ENCODE peak calls at places on chromosome 1, in nine cellular contexts. One of them, this sample, is unnamed.

GRCh38 chr1:198943484-198943883 is 304.6 kb downstream of the PTPRC start:
- DNase-seq in psoas muscle: no peak
- DNase-seq in heart right ventricle: no peak
- DNase-seq in breast epithelium: no peak
- DNase-seq in CD4-positive, alpha-beta memory T cell: no peak
- DNase-seq in prostate gland: no peak
- DNase-seq in choroid plexus epithelial cell: no peak
- DNase-seq in right lobe of liver: no peak
- DNase-seq in fibroblast of pulmonary artery: no peak
- DNase-seq in this sample: no peak

GRCh38 chr1:85583355-85584263 is 3.0 kb downstream of the CCN1 start:
- DNase-seq in psoas muscle: no peak
- DNase-seq in heart right ventricle: no peak
- DNase-seq in breast epithelium: no peak
- DNase-seq in CD4-positive, alpha-beta memory T cell: no peak
- DNase-seq in prostate gland: no peak
- DNase-seq in choroid plexus epithelial cell: peak
- DNase-seq in right lobe of liver: no peak
- DNase-seq in fibroblast of pulmonary artery: peak
- DNase-seq in this sample: no peak

GRCh38 chr1:212212901-212213300 is 72.3 kb upstream of the PPP2R5A start:
- DNase-seq in psoas muscle: no peak
- DNase-seq in heart right ventricle: no peak
- DNase-seq in breast epithelium: no peak
- DNase-seq in CD4-positive, alpha-beta memory T cell: no peak
- DNase-seq in prostate gland: no peak
- DNase-seq in choroid plexus epithelial cell: no peak
- DNase-seq in right lobe of liver: no peak
- DNase-seq in fibroblast of pulmonary artery: no peak
- DNase-seq in this sample: no peak

GRCh38 chr1:236078988-236079387 is 14.1 kb upstream of the NID1 start:
- DNase-seq in psoas muscle: no peak
- DNase-seq in heart right ventricle: no peak
- DNase-seq in breast epithelium: no peak
- DNase-seq in CD4-positive, alpha-beta memory T cell: no peak
- DNase-seq in prostate gland: no peak
- DNase-seq in choroid plexus epithelial cell: peak
- DNase-seq in right lobe of liver: no peak
- DNase-seq in fibroblast of pulmonary artery: no peak
- DNase-seq in this sample: no peak

GRCh38 chr1:225711236-225711937 is 58.5 kb upstream of the ENAH start:
- DNase-seq in psoas muscle: no peak
- DNase-seq in heart right ventricle: no peak
- DNase-seq in breast epithelium: no peak
- DNase-seq in CD4-positive, alpha-beta memory T cell: no peak
- DNase-seq in prostate gland: no peak
- DNase-seq in choroid plexus epithelial cell: no peak
- DNase-seq in right lobe of liver: no peak
- DNase-seq in fibroblast of pulmonary artery: no peak
- DNase-seq in this sample: no peak

GRCh38 chr1:36199934-36200741 is 24.1 kb upstream of the THRAP3 start:
- DNase-seq in psoas muscle: no peak
- DNase-seq in heart right ventricle: no peak
- DNase-seq in breast epithelium: peak
- DNase-seq in CD4-positive, alpha-beta memory T cell: no peak
- DNase-seq in prostate gland: peak
- DNase-seq in choroid plexus epithelial cell: peak
- DNase-seq in right lobe of liver: no peak
- DNase-seq in fibroblast of pulmonary artery: peak
- DNase-seq in this sample: no peak

GRCh38 chr1:88883156-88883555 is 8.2 kb downstream of the GTF2B start:
- DNase-seq in psoas muscle: no peak
- DNase-seq in heart right ventricle: no peak
- DNase-seq in breast epithelium: no peak
- DNase-seq in CD4-positive, alpha-beta memory T cell: no peak
- DNase-seq in prostate gland: no peak
- DNase-seq in choroid plexus epithelial cell: no peak
- DNase-seq in right lobe of liver: no peak
- DNase-seq in fibroblast of pulmonary artery: no peak
- DNase-seq in this sample: no peak

GRCh38 chr1:9062846-9063245 is 6.6 kb downstream of the SLC2A5 start:
- DNase-seq in psoas muscle: no peak
- DNase-seq in heart right ventricle: no peak
- DNase-seq in breast epithelium: no peak
- DNase-seq in CD4-positive, alpha-beta memory T cell: no peak
- DNase-seq in prostate gland: no peak
- DNase-seq in choroid plexus epithelial cell: peak
- DNase-seq in right lobe of liver: no peak
- DNase-seq in fibroblast of pulmonary artery: no peak
- DNase-seq in this sample: no peak

DNA sequence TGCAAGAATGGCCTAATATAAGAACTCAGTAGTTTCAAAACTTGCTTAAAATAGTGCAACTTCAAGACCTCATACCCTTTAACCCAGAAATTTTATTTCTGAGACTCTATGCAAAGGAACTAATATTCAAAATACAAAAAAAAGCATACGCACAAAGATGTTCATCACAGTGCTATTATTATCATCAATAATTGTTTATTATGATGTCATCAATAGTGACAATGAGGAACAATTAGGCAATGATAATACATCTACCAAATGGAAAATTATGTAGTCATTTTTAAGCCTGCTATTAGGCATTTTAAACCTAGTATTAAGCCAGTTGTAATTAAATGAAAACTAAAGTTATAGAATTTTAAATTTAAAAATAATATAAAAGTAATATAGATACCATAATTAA is 3.3 kb downstream of the TTLL7 start:
- DNase-seq in psoas muscle: no peak
- DNase-seq in heart right ventricle: no peak
- DNase-seq in breast epithelium: no peak
- DNase-seq in CD4-positive, alpha-beta memory T cell: no peak
- DNase-seq in prostate gland: no peak
- DNase-seq in choroid plexus epithelial cell: no peak
- DNase-seq in right lobe of liver: no peak
- DNase-seq in fibroblast of pulmonary artery: no peak
- DNase-seq in this sample: no peak
- H3K4me3 ChIP-seq in psoas muscle: no peak
- H3K4me3 ChIP-seq in heart right ventricle: no peak
- H3K4me3 ChIP-seq in breast epithelium: no peak
- H3K4me3 ChIP-seq in CD4-positive, alpha-beta memory T cell: no peak
- H3K4me3 ChIP-seq in prostate gland: no peak
- H3K4me3 ChIP-seq in choroid plexus epithelial cell: no peak
- H3K4me3 ChIP-seq in right lobe of liver: no peak
- H3K4me3 ChIP-seq in fibroblast of pulmonary artery: no peak
- H3K4me3 ChIP-seq in this sample: no peak

GRCh38 chr1:21434394-21434793 is 5.5 kb upstream of the NBPF3 start:
- DNase-seq in psoas muscle: no peak
- DNase-seq in heart right ventricle: no peak
- DNase-seq in breast epithelium: no peak
- DNase-seq in CD4-positive, alpha-beta memory T cell: no peak
- DNase-seq in prostate gland: no peak
- DNase-seq in choroid plexus epithelial cell: no peak
- DNase-seq in right lobe of liver: no peak
- DNase-seq in fibroblast of pulmonary artery: no peak
- DNase-seq in this sample: no peak

GRCh38 chr1:21437341-21437640 is 2.6 kb upstream of the NBPF3 start:
- DNase-seq in psoas muscle: no peak
- DNase-seq in heart right ventricle: no peak
- DNase-seq in breast epithelium: no peak
- DNase-seq in CD4-positive, alpha-beta memory T cell: no peak
- DNase-seq in prostate gland: no peak
- DNase-seq in choroid plexus epithelial cell: no peak
- DNase-seq in right lobe of liver: no peak
- DNase-seq in fibroblast of pulmonary artery: no peak
- DNase-seq in this sample: no peak

GRCh38 chr1:21439345-21439720 is 604 bp upstream of the NBPF3 start:
- DNase-seq in psoas muscle: no peak
- DNase-seq in heart right ventricle: no peak
- DNase-seq in breast epithelium: no peak
- DNase-seq in CD4-positive, alpha-beta memory T cell: no peak
- DNase-seq in prostate gland: no peak
- DNase-seq in choroid plexus epithelial cell: no peak
- DNase-seq in right lobe of liver: no peak
- DNase-seq in fibroblast of pulmonary artery: no peak
- DNase-seq in this sample: no peak

GRCh38 chr1:21435646-21436487 is 4.1 kb upstream of the NBPF3 start:
- DNase-seq in psoas muscle: no peak
- DNase-seq in heart right ventricle: no peak
- DNase-seq in breast epithelium: no peak
- DNase-seq in CD4-positive, alpha-beta memory T cell: no peak
- DNase-seq in prostate gland: no peak
- DNase-seq in choroid plexus epithelial cell: no peak
- DNase-seq in right lobe of liver: no peak
- DNase-seq in fibroblast of pulmonary artery: no peak
- DNase-seq in this sample: no peak

GRCh38 chr1:21436488-21437340 is 3.2 kb upstream of the NBPF3 start:
- DNase-seq in psoas muscle: no peak
- DNase-seq in heart right ventricle: no peak
- DNase-seq in breast epithelium: no peak
- DNase-seq in CD4-positive, alpha-beta memory T cell: no peak
- DNase-seq in prostate gland: no peak
- DNase-seq in choroid plexus epithelial cell: no peak
- DNase-seq in right lobe of liver: no peak
- DNase-seq in fibroblast of pulmonary artery: no peak
- DNase-seq in this sample: no peak
- H3K4me3 ChIP-seq in psoas muscle: no peak
- H3K4me3 ChIP-seq in heart right ventricle: peak
- H3K4me3 ChIP-seq in breast epithelium: peak
- H3K4me3 ChIP-seq in CD4-positive, alpha-beta memory T cell: no peak
- H3K4me3 ChIP-seq in prostate gland: peak
- H3K4me3 ChIP-seq in choroid plexus epithelial cell: peak
- H3K4me3 ChIP-seq in right lobe of liver: no peak
- H3K4me3 ChIP-seq in fibroblast of pulmonary artery: peak
- H3K4me3 ChIP-seq in this sample: no peak

DNA sequence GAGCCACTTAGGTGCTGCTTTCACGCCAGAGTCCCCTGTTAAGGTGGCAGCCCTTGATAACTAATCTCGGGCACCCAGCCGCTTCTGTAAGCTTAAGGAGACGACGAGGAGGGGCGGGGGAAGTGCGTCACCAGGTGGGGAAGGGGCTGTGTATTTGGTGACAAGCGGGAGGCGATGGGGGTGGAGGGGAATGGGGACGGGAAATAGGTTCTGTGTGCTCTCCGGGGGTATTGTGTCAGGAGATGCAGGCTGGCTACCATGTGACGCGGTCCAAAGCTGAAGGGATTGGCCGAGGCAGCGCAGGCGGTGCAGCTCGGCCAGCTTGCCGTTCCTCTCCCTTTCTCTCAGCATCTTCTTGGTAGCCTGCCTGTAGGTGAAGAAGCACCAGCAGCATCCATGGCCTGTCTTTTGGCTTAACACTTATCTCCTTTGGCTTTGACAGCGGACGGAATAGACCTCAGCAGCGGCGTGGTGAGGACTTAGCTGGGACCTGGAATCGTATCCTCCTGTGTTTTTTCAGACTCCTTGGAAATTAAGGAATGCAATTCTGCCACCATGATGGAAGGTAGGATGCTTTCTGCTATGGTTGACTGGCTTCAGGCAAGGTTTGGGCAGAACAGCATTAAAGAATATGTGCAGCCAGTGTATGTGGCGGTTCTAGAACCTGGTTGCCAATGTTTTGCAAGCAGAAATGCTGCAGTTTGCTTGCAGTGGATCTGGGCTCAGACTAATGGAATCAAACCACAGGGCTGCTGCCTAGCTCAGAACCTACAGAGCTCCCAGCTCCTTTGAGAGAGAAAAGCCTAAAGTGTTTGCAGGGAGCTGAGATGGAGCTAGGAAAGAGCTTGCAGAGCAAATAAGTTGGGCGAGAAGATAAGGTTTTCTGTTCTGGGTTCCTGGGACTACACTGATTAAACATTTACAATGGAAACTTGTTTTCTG is at the start of gene SGIP1:
- DNase-seq in psoas muscle: peak
- DNase-seq in heart right ventricle: peak
- DNase-seq in breast epithelium: peak
- DNase-seq in CD4-positive, alpha-beta memory T cell: peak
- DNase-seq in prostate gland: no peak
- DNase-seq in choroid plexus epithelial cell: peak
- DNase-seq in right lobe of liver: no peak
- DNase-seq in fibroblast of pulmonary artery: peak
- DNase-seq in this sample: no peak
- H3K4me3 ChIP-seq in psoas muscle: peak
- H3K4me3 ChIP-seq in heart right ventricle: peak
- H3K4me3 ChIP-seq in breast epithelium: peak
- H3K4me3 ChIP-seq in CD4-positive, alpha-beta memory T cell: no peak
- H3K4me3 ChIP-seq in prostate gland: peak
- H3K4me3 ChIP-seq in choroid plexus epithelial cell: peak
- H3K4me3 ChIP-seq in right lobe of liver: peak
- H3K4me3 ChIP-seq in fibroblast of pulmonary artery: peak
- H3K4me3 ChIP-seq in this sample: peak

GRCh38 chr1:99658031-99658290 is 12.0 kb downstream of the PALMD start:
- DNase-seq in psoas muscle: no peak
- DNase-seq in heart right ventricle: no peak
- DNase-seq in breast epithelium: no peak
- DNase-seq in CD4-positive, alpha-beta memory T cell: no peak
- DNase-seq in prostate gland: no peak
- DNase-seq in choroid plexus epithelial cell: no peak
- DNase-seq in right lobe of liver: no peak
- DNase-seq in fibroblast of pulmonary artery: no peak
- DNase-seq in this sample: no peak

GRCh38 chr1:99660496-99660895 is 14.6 kb downstream of the PALMD start:
- DNase-seq in psoas muscle: no peak
- DNase-seq in heart right ventricle: no peak
- DNase-seq in breast epithelium: no peak
- DNase-seq in CD4-positive, alpha-beta memory T cell: no peak
- DNase-seq in prostate gland: no peak
- DNase-seq in choroid plexus epithelial cell: no peak
- DNase-seq in right lobe of liver: no peak
- DNase-seq in fibroblast of pulmonary artery: no peak
- DNase-seq in this sample: no peak

GRCh38 chr1:99657213-99658030 is 11.5 kb downstream of the PALMD start:
- DNase-seq in psoas muscle: no peak
- DNase-seq in heart right ventricle: no peak
- DNase-seq in breast epithelium: no peak
- DNase-seq in CD4-positive, alpha-beta memory T cell: peak
- DNase-seq in prostate gland: no peak
- DNase-seq in choroid plexus epithelial cell: no peak
- DNase-seq in right lobe of liver: no peak
- DNase-seq in fibroblast of pulmonary artery: peak
- DNase-seq in this sample: no peak

GRCh38 chr1:99659755-99660210 is 13.9 kb downstream of the PALMD start:
- DNase-seq in psoas muscle: no peak
- DNase-seq in heart right ventricle: no peak
- DNase-seq in breast epithelium: peak
- DNase-seq in CD4-positive, alpha-beta memory T cell: no peak
- DNase-seq in prostate gland: peak
- DNase-seq in choroid plexus epithelial cell: peak
- DNase-seq in right lobe of liver: no peak
- DNase-seq in fibroblast of pulmonary artery: peak
- DNase-seq in this sample: no peak

DNA sequence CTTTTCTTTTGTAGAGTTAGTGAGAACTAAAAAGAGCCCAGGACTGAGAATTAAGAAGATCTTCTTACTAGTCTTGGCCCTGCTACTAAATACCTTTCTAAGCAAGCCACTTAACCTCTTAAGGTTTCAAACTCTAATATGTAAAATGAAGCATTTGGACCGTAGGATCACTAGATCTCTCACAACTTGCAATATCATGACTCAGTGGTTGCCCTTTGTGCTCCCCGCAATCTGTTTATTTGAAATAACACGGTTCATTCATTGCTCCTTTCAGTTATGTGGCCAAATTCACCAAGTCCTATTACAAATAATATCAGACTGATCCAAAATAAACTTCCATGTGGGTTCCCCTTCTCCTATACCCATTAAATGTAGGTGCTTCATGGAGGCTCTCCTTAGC is 10.8 kb downstream of the PALMD start:
- DNase-seq in psoas muscle: no peak
- DNase-seq in heart right ventricle: no peak
- DNase-seq in breast epithelium: no peak
- DNase-seq in CD4-positive, alpha-beta memory T cell: no peak
- DNase-seq in prostate gland: no peak
- DNase-seq in choroid plexus epithelial cell: no peak
- DNase-seq in right lobe of liver: no peak
- DNase-seq in fibroblast of pulmonary artery: no peak
- DNase-seq in this sample: no peak
- H3K4me3 ChIP-seq in psoas muscle: peak
- H3K4me3 ChIP-seq in heart right ventricle: no peak
- H3K4me3 ChIP-seq in breast epithelium: no peak
- H3K4me3 ChIP-seq in CD4-positive, alpha-beta memory T cell: no peak
- H3K4me3 ChIP-seq in prostate gland: no peak
- H3K4me3 ChIP-seq in choroid plexus epithelial cell: no peak
- H3K4me3 ChIP-seq in right lobe of liver: no peak
- H3K4me3 ChIP-seq in fibroblast of pulmonary artery: no peak
- H3K4me3 ChIP-seq in this sample: no peak

This sample was measured in CD8-positive, alpha-beta T cell.